ENCODE peak calls at places on chromosomes 13 and 19, in seven cellular contexts. N, F, S, K, X, U and V are unnamed samples.

GRCh38 chr13:78398743-78399410 is 204.5 kb downstream of the POU4F1 start:
- DNase-seq in U (no peak), S (no peak), N (no peak), F (no peak), K (no peak), X (no peak), V (no peak)

GRCh38 chr13:43368003-43368402 is 344.6 kb downstream of the DNAJC15 start:
- DNase-seq in S (no peak), N (no peak), F (peak; percentile 57), K (no peak), U (no peak), X (no peak), V (peak; percentile 45)

GRCh38 chr19:32971012-32971595 is 654 bp downstream of the CEP89 start:
- DNase-seq in K (no peak), F (no peak), S (no peak), N (no peak), U (no peak), X (no peak), V (no peak)

GRCh38 chr19:5896365-5897076 is 7.1 kb downstream of the NDUFA11 start:
- DNase-seq in U (no peak), X (no peak), K (no peak), N (no peak), F (no peak), S (no peak), V (no peak)

GRCh38 chr13:80604094-80604493 is 263.2 kb upstream of the SPRY2 start:
- DNase-seq in X (no peak), U (no peak), K (no peak), F (no peak), N (no peak), S (peak; percentile 4), V (no peak)

GRCh38 chr13:45361596-45362206 is 20.7 kb upstream of the TPT1 start:
- DNase-seq in U (no peak), X (no peak), K (no peak), N (no peak), S (no peak), F (peak; percentile 67), V (no peak)

GRCh38 chr19:9144920-9145319 is 4.7 kb downstream of the ZNF317 start:
- DNase-seq in U (no peak), K (no peak), X (no peak), N (no peak), S (no peak), F (no peak), V (no peak)

GRCh38 chr13:99971576-99972189 is at the start of gene ZIC5:
- DNase-seq in X (no peak), F (no peak), K (peak; percentile 95), S (peak; percentile 95), N (no peak), U (peak; percentile 68), V (no peak)

GRCh38 chr19:42295342-42295741 is 6.6 kb upstream of the PRR19 start:
- DNase-seq in X (no peak), S (no peak), N (no peak), F (no peak), U (no peak), K (no peak), V (no peak)

GRCh38 chr19:7868671-7869452 is 5.3 kb downstream of the PRR36 start:
- DNase-seq in U (peak; percentile 92), K (peak; percentile 97), N (peak; percentile 84), F (peak; percentile 44), S (peak; percentile 91), X (peak; percentile 89), V (peak; percentile 78)

GRCh38 chr19:18519962-18520847 is 1.7 kb downstream of the ELL start:
- DNase-seq in K (peak; percentile 88), F (peak; percentile 85), N (peak; percentile 77), X (peak; percentile 57), S (peak; percentile 80), U (peak; percentile 66), V (peak; percentile 91)

GRCh38 chr19:16829822-16830289 is 658 bp downstream of the SIN3B start:
- DNase-seq in K (no peak), S (no peak), N (no peak), U (no peak), F (no peak), X (no peak), V (no peak)

GRCh38 chr13:97275265-97275664 is 53.1 kb downstream of the MBNL2 start:
- DNase-seq in S (no peak), X (no peak), F (peak; percentile 92), K (no peak), N (no peak), U (no peak), V (peak; percentile 26)

GRCh38 chr13:87878706-87879105 is 207.5 kb downstream of the SLITRK5 start:
- DNase-seq in U (no peak), X (no peak), K (no peak), F (no peak), N (no peak), S (no peak), V (no peak)

GRCh38 chr13:26946675-26947342 is 186.2 kb upstream of the GPR12 start:
- DNase-seq in K (no peak), X (no peak), N (no peak), F (peak; percentile 73), S (peak; percentile 75), U (peak; percentile 75), V (peak; percentile 78)

GRCh38 chr19:48868196-48868886 is at the start of gene PLEKHA4:
- DNase-seq in N (peak; percentile 54), F (peak; percentile 49), X (no peak), K (peak; percentile 72), U (no peak), S (peak; percentile 33), V (peak; percentile 29)

GRCh38 chr13:99657848-99658265 is 156.6 kb downstream of the TM9SF2 start:
- DNase-seq in S (peak; percentile 79), N (peak; percentile 49), X (peak; percentile 24), U (peak; percentile 32), F (no peak), K (peak; percentile 86), V (peak; percentile 38)

GRCh38 chr19:18966304-18966703 is 25.3 kb upstream of the HOMER3 start:
- DNase-seq in F (no peak), U (no peak), K (no peak), N (no peak), X (no peak), S (no peak), V (no peak)

GRCh38 chr19:49389406-49389805 is 1.4 kb downstream of the KASH5 start:
- DNase-seq in N (no peak), F (no peak), K (no peak), U (no peak), X (no peak), S (no peak), V (no peak)

GRCh38 chr19:12646551-12646950 is 20.0 kb downstream of the MAN2B1 start:
- DNase-seq in K (no peak), F (no peak), X (no peak), U (no peak), N (no peak), S (no peak), V (no peak)

GRCh38 chr13:94722596-94722995 is 10.3 kb upstream of the SOX21 start:
- DNase-seq in S (peak; percentile 46), K (no peak), U (no peak), N (no peak), X (no peak), F (no peak), V (no peak)

DNA sequence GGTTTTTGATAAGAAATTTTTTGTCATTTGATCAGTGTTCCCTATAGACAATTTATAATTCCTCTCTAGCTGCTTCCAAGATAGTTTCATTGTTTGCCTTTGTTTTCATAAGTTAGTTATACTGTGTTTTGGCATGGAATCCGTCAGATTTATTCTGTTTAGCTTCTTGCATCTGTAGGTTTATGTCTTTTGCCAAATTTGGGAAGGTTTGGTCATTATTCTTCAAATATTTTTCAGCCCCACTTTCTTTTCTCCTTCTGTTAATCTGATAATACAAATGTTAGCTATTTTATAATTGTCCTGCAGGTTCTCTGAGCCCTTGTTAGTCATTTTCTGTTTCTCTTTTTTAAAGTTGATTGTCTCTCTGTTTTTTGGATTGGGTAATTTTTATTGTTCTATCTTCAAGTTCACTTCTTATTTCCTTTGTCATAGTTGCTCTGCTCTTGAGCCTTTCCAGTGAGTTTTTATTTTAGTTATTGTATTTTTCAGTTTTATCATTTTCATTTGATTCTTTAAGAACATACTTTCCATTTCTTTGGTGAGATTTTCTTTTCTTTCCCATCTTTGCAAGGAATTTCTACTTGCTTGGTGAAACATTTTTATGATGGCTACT is 5.9 kb upstream of the FCGBP start:
- DNase-seq in N (no peak), X (no peak), U (no peak), S (no peak), F (no peak), K (no peak), V (no peak)
- H3K4me1 ChIP-seq in N (peaks cover 34% of the 10 kb centered on the region), X (peaks cover 77% of the 10 kb centered on the region), U (no peaks in the 10 kb centered on the region), S (peaks cover 21% of the 10 kb centered on the region), F (no peaks in the 10 kb centered on the region), K (no peaks in the 10 kb centered on the region), V (peaks cover 6% of the 10 kb centered on the region)

DNA sequence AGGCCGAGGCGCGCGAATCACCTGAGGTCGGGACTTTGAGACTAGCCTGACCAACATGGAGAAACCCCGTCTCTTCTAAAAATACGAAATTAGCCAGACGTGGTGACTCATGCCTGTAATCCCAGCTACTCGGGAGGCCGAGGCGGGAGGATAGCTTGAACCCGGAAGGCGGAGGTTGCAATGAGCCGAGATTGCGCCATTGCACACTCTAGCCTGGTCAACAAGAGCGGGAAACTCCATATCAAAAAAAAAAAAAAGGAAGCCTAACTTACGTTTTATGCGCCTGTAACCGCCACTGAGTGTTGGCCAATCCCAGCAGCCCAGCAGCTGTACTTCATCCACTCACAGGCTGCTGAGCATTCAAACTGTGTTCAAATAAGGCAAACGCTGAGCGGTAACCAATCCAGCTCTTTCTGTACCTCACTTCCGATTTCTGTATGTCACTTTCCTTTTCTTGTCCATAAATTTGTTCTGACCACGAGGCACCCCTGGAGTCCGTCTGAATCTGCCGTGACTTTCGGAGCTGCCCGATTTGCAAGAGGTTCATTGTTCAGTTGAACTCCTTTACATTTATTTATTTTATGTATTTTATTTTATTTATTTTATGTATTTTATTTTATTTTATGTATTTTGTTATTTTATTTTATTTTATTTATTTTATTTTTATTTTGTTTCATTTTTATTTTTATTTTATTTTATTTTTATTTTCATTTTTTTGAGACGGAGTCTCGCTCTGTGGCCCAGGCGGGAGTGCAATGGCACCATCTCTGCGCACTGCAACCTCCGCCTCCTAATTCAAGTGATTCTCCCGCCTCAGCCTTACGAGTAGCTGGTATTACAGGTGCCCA is 18.2 kb downstream of the DPRX start:
- DNase-seq in U (no peak), S (no peak), N (no peak), K (no peak), X (no peak), F (no peak), V (no peak)
- H3K9me3 ChIP-seq in U (no peaks in the 10 kb centered on the region), S (peaks cover 2% of the 10 kb centered on the region), N (peaks cover 77% of the 10 kb centered on the region), K (peaks cover 38% of the 10 kb centered on the region), X (no peaks in the 10 kb centered on the region), F (peaks cover 47% of the 10 kb centered on the region), V (peaks cover 4% of the 10 kb centered on the region)

GRCh38 chr19:1262687-1263123 is 6.4 kb upstream of the CIRBP start:
- DNase-seq in F (no peak), N (no peak), K (no peak), U (no peak), S (peak; percentile 55), X (no peak), V (no peak)
- H3K4me1 ChIP-seq in F (peaks cover 45% of the 10 kb centered on the region), N (peaks cover 79% of the 10 kb centered on the region), K (peaks cover 28% of the 10 kb centered on the region), U (peaks cover 41% of the 10 kb centered on the region), S (peaks cover 65% of the 10 kb centered on the region), X (peaks cover 67% of the 10 kb centered on the region), V (peaks cover 20% of the 10 kb centered on the region)

GRCh38 chr19:21915411-21915810 is 79.4 kb upstream of the ZNF43 start:
- DNase-seq in N (no peak), S (no peak), X (no peak), U (no peak), K (no peak), F (no peak), V (no peak)
- H3K9me3 ChIP-seq in N (peaks cover 82% of the 10 kb centered on the region), S (no peaks in the 10 kb centered on the region), X (no peaks in the 10 kb centered on the region), U (no peaks in the 10 kb centered on the region), K (peaks cover 66% of the 10 kb centered on the region), F (peaks cover 33% of the 10 kb centered on the region), V (peaks cover 3% of the 10 kb centered on the region)